ENCODE peak calls at places on chromosomes 1 and 21, in eight cellular contexts. F is heart right ventricle; N is CD4-positive, alpha-beta memory T cell; I is H1; W is fibroblast of lung; H is astrocyte; T is body of pancreas; M is endodermal cell. S is an unnamed sample.
A peak's percentile ranks its signal among the peaks of the same experiment; 100 is the strongest.

GRCh38 chr21:25997788-25998611 is 172.6 kb downstream of the APP start:
- DNase-seq in M (peak; percentile 74), H (no peak), W (no peak), F (peak; percentile 17), N (no peak), I (peak; percentile 77), T (peak; percentile 75), S (peak; percentile 74)

GRCh38 chr1:226798427-226799411 is 59.6 kb upstream of the ITPKB start:
- DNase-seq in W (no peak), T (no peak), M (no peak), N (peak; percentile 68), H (no peak), I (no peak), F (no peak), S (peak; percentile 52)

GRCh38 chr1:112172294-112172882 is 182.9 kb upstream of the KCND3 start:
- DNase-seq in N (no peak), H (peak; percentile 10), T (peak; percentile 48), M (peak; percentile 87), I (peak; percentile 15), F (peak; percentile 48), W (peak; percentile 27), S (peak; percentile 5)

GRCh38 chr1:200778766-200779165 is 40.1 kb downstream of the CAMSAP2 start:
- DNase-seq in M (no peak), I (no peak), T (no peak), W (no peak), F (peak; percentile 12), H (no peak), N (no peak), S (no peak)

GRCh38 chr1:109556563-109556962 is 8.1 kb downstream of the GNAI3 start:
- DNase-seq in N (no peak), M (no peak), H (no peak), I (no peak), T (no peak), W (no peak), F (no peak), S (no peak)

GRCh38 chr1:212606734-212607205 is 1.8 kb upstream of the ATF3 start:
- DNase-seq in M (peak; percentile 70), F (peak; percentile 61), W (no peak), T (peak; percentile 90), H (no peak), N (peak; percentile 64), I (no peak), S (peak; percentile 93)

GRCh38 chr21:31804008-31804394 is 68.8 kb upstream of the HUNK start:
- DNase-seq in M (no peak), W (no peak), F (no peak), I (no peak), T (no peak), H (no peak), N (no peak), S (no peak)

GRCh38 chr1:36366091-36366661 is 19.5 kb downstream of the STK40 start:
- DNase-seq in N (peak; percentile 66), H (peak; percentile 50), W (peak; percentile 62), F (peak; percentile 72), T (no peak), M (peak; percentile 67), I (no peak), S (no peak)

GRCh38 chr1:201013991-201014815 is 9.3 kb downstream of the KIF21B start:
- DNase-seq in N (no peak), I (no peak), T (no peak), M (peak; percentile 88), W (no peak), H (no peak), F (no peak), S (no peak)

GRCh38 chr1:94130851-94131595 is 10.1 kb upstream of the ABCA4 start:
- DNase-seq in T (no peak), H (peak; percentile 85), F (no peak), M (peak; percentile 54), N (no peak), W (peak; percentile 86), I (no peak), S (no peak)

GRCh38 chr1:8211620-8212442 is 106.1 kb upstream of the SLC45A1 start:
- DNase-seq in F (no peak), I (no peak), H (peak; percentile 99), W (peak; percentile 100), T (no peak), M (no peak), N (no peak), S (no peak)

GRCh38 chr1:30419246-30419720 is 304.1 kb downstream of the MATN1 start:
- DNase-seq in T (no peak), I (no peak), M (peak; percentile 62), H (no peak), F (no peak), W (no peak), N (no peak), S (no peak)

GRCh38 chr21:41112740-41113692 is 54.9 kb upstream of the BACE2 start:
- DNase-seq in T (no peak), W (peak; percentile 99), I (no peak), M (peak; percentile 75), F (peak; percentile 14), N (peak; percentile 17), H (peak; percentile 99), S (peak; percentile 40)

GRCh38 chr21:44443891-44444285 is 11.4 kb upstream of the LRRC3 start:
- DNase-seq in W (no peak), M (no peak), N (no peak), F (no peak), T (no peak), I (no peak), H (no peak), S (no peak)

GRCh38 chr1:157042852-157043251 is 2.7 kb downstream of the ARHGEF11 start:
- DNase-seq in W (no peak), F (no peak), M (no peak), H (no peak), I (no peak), T (no peak), N (no peak), S (peak; percentile 45)

GRCh38 chr1:234745844-234746797 is 136.1 kb upstream of the IRF2BP2 start:
- DNase-seq in I (no peak), W (peak; percentile 96), T (no peak), F (no peak), M (peak; percentile 66), N (no peak), H (peak; percentile 93), S (no peak)

DNA sequence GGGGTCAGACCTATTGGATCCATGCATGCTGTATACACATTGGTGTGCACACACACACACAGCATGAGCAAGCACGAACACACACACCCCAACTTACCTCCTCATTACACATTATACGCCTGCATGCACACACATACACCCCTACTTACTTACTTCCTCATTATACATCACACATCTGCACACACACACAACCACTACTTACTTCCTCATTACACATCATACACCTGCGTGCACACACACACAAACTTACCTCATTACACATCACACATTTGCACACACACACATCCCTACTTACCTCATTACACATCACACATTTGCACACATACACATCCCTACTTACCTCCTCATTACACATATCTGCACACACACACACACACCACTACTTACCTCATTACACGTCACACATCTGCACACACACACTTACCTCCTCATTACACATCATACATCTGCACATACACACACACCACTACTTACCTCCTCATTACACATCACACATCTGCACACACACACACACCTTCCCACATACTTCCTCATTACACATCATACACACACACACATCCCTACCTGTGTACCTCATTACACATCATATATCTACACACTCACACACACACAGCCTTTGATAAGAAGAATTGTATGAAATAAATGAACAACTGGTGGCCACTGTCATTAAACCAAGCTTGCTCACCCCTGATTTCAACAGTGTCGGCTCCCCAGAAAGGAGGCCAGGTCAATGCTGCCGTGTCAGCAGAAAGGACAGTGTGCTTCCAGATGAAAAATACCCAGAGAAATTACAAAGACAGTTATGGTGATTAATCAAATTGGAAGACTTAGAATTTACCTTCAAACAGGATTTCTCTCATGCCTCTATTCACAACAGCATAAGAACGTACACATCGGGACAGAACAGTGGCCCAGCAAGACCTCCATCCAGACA is 117.8 kb downstream of the SETD4 start:
- DNase-seq in N (no peak), W (no peak), M (no peak), I (no peak), T (no peak), H (no peak), F (no peak), S (no peak)
- H3K36me3 ChIP-seq in N (no peaks in the 10 kb centered on the region), W (no peaks in the 10 kb centered on the region), M (no peaks in the 10 kb centered on the region), I (no peaks in the 10 kb centered on the region), T (no peaks in the 10 kb centered on the region), H (no peaks in the 10 kb centered on the region), F (no peaks in the 10 kb centered on the region), S (no peaks in the 10 kb centered on the region)

DNA sequence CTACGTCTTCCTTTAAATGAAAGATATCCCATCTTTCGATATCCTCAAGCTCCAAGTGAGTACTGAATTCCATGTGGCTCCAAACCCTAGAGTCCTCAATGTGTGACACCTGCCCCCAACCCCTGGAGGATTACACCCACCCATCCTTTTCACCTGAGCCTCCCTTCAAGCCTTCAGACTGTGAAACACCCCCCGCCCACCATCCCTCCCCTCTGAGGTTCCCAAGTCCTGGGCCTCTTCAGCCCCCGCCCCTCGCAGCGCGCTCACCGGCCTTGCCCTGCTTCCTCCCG is 430 bp downstream of the PYGO2 start:
- DNase-seq in H (no peak), T (peak; percentile 73), W (no peak), M (no peak), F (peak; percentile 82), N (no peak), I (no peak), S (no peak)
- H3K36me3 ChIP-seq in H (peaks cover 25% of the 10 kb centered on the region), T (no peaks in the 10 kb centered on the region), W (peaks cover 22% of the 10 kb centered on the region), M (peaks cover 55% of the 10 kb centered on the region), F (peaks cover 3% of the 10 kb centered on the region), N (peaks cover 35% of the 10 kb centered on the region), I (peaks cover 30% of the 10 kb centered on the region), S (peaks cover 12% of the 10 kb centered on the region)

DNA sequence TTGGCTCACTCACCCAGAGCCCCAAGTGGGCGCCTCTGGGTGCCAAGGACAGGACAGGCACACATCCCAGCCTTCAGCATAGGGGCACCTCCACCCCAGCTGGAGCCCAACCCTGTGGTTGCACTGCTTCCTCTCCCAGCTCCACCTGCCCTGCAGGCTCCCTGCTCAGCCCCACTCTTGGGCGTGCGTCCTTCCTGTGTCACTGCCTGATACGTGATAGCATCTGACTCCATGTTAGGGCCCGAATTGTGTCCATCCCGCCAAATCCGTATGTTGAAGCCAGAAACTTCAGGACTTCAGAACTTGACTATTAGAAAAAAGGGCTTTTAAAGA is 9.2 kb downstream of the TRIM11 start:
- DNase-seq in F (no peak), N (no peak), W (no peak), I (no peak), T (peak; percentile 8), H (no peak), M (no peak), S (no peak)
- H3K36me3 ChIP-seq in F (peaks cover 6% of the 10 kb centered on the region), N (peaks cover 49% of the 10 kb centered on the region), W (peaks cover 19% of the 10 kb centered on the region), I (peaks cover 39% of the 10 kb centered on the region), T (no peaks in the 10 kb centered on the region), H (peaks cover 6% of the 10 kb centered on the region), M (peaks cover 42% of the 10 kb centered on the region), S (peaks cover 10% of the 10 kb centered on the region)

GRCh38 chr1:17021896-17022295 is 10.2 kb upstream of the ATP13A2 start:
- DNase-seq in F (no peak), N (no peak), I (no peak), H (no peak), W (no peak), T (no peak), M (peak; percentile 9), S (no peak)

GRCh38 chr1:17023103-17023502 is 11.4 kb upstream of the ATP13A2 start:
- DNase-seq in F (no peak), M (no peak), W (no peak), N (no peak), I (no peak), H (no peak), T (peak; percentile 2), S (no peak)

GRCh38 chr1:17023573-17023972 is 11.8 kb upstream of the ATP13A2 start:
- DNase-seq in T (peak; percentile 2), H (no peak), W (no peak), M (peak; percentile 59), I (no peak), N (no peak), F (no peak), S (no peak)

GRCh38 chr1:17027403-17027802 is 15.7 kb upstream of the ATP13A2 start:
- DNase-seq in W (no peak), I (no peak), N (no peak), M (no peak), F (no peak), H (no peak), T (peak; percentile 41), S (no peak)

GRCh38 chr1:17024721-17025120 is 13.0 kb upstream of the ATP13A2 start:
- DNase-seq in I (no peak), W (no peak), M (peak; percentile 17), F (no peak), N (no peak), T (no peak), H (no peak), S (no peak)
- H3K36me3 ChIP-seq in I (peaks cover 54% of the 10 kb centered on the region), W (peaks cover 22% of the 10 kb centered on the region), M (peaks cover 93% of the 10 kb centered on the region), F (peaks cover 29% of the 10 kb centered on the region), N (peaks cover 77% of the 10 kb centered on the region), T (peaks cover 16% of the 10 kb centered on the region), H (peaks cover 57% of the 10 kb centered on the region), S (peaks cover 50% of the 10 kb centered on the region)

S was measured in small intestine.